ENCODE peak calls at places on chromosomes 16 and 17, in four cellular contexts. F is K562, Q is A549, K is HepG2. L is an unnamed sample.

GRCh38 chr16:35221482-35222185 is 1762.2 kb downstream of the TP53TG3F start:
- DNase-seq in F (no peak), K (peak; percentile 27), Q (no peak), L (no peak)

GRCh38 chr17:50660042-50660886 is 25.6 kb downstream of the ABCC3 start:
- DNase-seq in F (peak; percentile 43), Q (peak; percentile 95), K (peak; percentile 90), L (no peak)

GRCh38 chr17:77755410-77755963 is 203.0 kb upstream of the TNRC6C start:
- DNase-seq in F (no peak), Q (no peak), K (no peak), L (no peak)

GRCh38 chr16:58020628-58021521 is 4.7 kb upstream of the MMP15 start:
- DNase-seq in K (peak; percentile 50), Q (peak; percentile 48), F (peak; percentile 66), L (peak; percentile 77)

GRCh38 chr17:14061666-14062560 is 7.4 kb upstream of the COX10 start:
- DNase-seq in Q (no peak), F (no peak), K (no peak), L (no peak)

GRCh38 chr17:8955560-8955959 is 9.9 kb downstream of the PIK3R5 start:
- DNase-seq in Q (no peak), K (no peak), F (no peak), L (no peak)

GRCh38 chr16:55039042-55039441 is 108.4 kb downstream of the IRX5 start:
- DNase-seq in Q (no peak), F (no peak), K (no peak), L (no peak)

GRCh38 chr16:85321856-85322271 is 209.6 kb upstream of the CIBAR2 start:
- DNase-seq in F (peak; percentile 45), Q (no peak), K (no peak), L (no peak)

GRCh38 chr16:78751601-78752000 is 652.1 kb downstream of the WWOX start:
- DNase-seq in Q (no peak), F (no peak), K (no peak), L (no peak)

GRCh38 chr16:11972128-11972527 is 4.4 kb upstream of the SNX29 start:
- DNase-seq in Q (peak; percentile 50), F (no peak), K (peak; percentile 72), L (peak; percentile 18)

GRCh38 chr16:72099377-72099818 is 5.8 kb downstream of the DHX38 start:
- DNase-seq in K (peak; percentile 81), F (peak; percentile 72), Q (peak; percentile 76), L (peak; percentile 66)

GRCh38 chr16:31916056-31916488 is 42.5 kb downstream of the ZNF267 start:
- DNase-seq in K (no peak), F (no peak), Q (peak; percentile 16), L (no peak)

GRCh38 chr16:85645021-85645589 is 32.0 kb downstream of the GSE1 start:
- DNase-seq in F (no peak), K (peak; percentile 40), Q (no peak), L (no peak)

GRCh38 chr17:75300280-75300679 is 11.0 kb upstream of the SLC25A19 start:
- DNase-seq in K (no peak), F (no peak), Q (no peak), L (no peak)

GRCh38 chr17:79633937-79634813 is 23.3 kb upstream of the RBFOX3 start:
- DNase-seq in K (no peak), Q (no peak), F (no peak), L (peak; percentile 5)

GRCh38 chr16:81636298-81636960 is 142.7 kb upstream of the PLCG2 start:
- DNase-seq in F (peak; percentile 71), Q (no peak), K (no peak), L (no peak)

GRCh38 chr16:3143598-3144330 is 8.9 kb downstream of the ZNF213 start:
- DNase-seq in K (no peak), F (no peak), Q (no peak), L (no peak)

GRCh38 chr17:79219208-79219935 is 144.7 kb downstream of the ENGASE start:
- DNase-seq in K (no peak), F (no peak), Q (no peak), L (no peak)

GRCh38 chr17:63622571-63623390 is 564 bp downstream of the MAP3K3 start:
- DNase-seq in Q (peak; percentile 65), K (peak; percentile 49), F (peak; percentile 72), L (peak; percentile 62)

GRCh38 chr16:27463741-27464662 is 62.0 kb downstream of the IL21R start:
- DNase-seq in Q (no peak), F (no peak), K (no peak), L (no peak)

GRCh38 chr17:62405451-62405850 is 18.2 kb upstream of the METTL2A start:
- DNase-seq in K (no peak), Q (no peak), F (no peak), L (no peak)

GRCh38 chr17:32393904-32394303 is 43.9 kb downstream of the ZNF207 start:
- DNase-seq in Q (no peak), K (no peak), F (no peak), L (no peak)

GRCh38 chr17:72222571-72222970 is 101.8 kb downstream of the SOX9 start:
- DNase-seq in F (no peak), Q (no peak), K (no peak), L (no peak)

GRCh38 chr17:72219824-72220473 is 99.1 kb downstream of the SOX9 start:
- DNase-seq in Q (no peak), K (no peak), F (no peak), L (no peak)

GRCh38 chr17:72226322-72226721 is 105.5 kb downstream of the SOX9 start:
- DNase-seq in K (no peak), Q (no peak), F (no peak), L (no peak)

GRCh38 chr17:72223816-72224215 is 103.0 kb downstream of the SOX9 start:
- DNase-seq in F (no peak), K (no peak), Q (no peak), L (no peak)

DNA sequence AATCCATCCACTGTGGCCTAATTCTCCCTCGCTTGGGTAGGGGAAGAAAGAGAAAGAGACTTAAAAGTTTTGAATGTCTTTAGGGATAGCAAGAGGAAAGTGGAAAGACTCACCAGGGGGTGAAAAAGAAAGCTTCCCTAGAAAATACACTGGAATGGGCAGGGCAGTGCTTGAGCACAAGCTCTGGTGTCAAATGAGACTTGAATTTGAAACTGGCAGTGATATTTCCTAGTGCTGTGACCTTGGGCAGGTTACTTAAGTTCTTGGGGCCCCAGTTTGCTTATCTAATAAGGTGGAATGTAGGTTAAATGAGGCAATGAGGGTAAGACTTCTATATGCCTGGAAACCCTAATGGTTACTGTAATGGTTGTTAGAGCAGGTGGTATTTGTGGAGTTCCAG is 102.2 kb downstream of the SOX9 start:
- DNase-seq in K (no peak), Q (no peak), F (no peak), L (no peak)
- TF ChIP-seq MAX in K (no peak), Q (no peak), F (no peak), L (no peak)

GRCh38 chr16:66459878-66460277 is 32.8 kb downstream of the BEAN1 start:
- DNase-seq in K (no peak), F (no peak), Q (no peak), L (peak; percentile 73)

GRCh38 chr16:66455970-66456369 is 28.9 kb downstream of the BEAN1 start:
- DNase-seq in K (peak; percentile 35), Q (no peak), F (no peak), L (no peak)

GRCh38 chr16:66458853-66459252 is 31.8 kb downstream of the BEAN1 start:
- DNase-seq in K (no peak), F (no peak), Q (no peak), L (no peak)

GRCh38 chr16:66457888-66458287 is 30.8 kb downstream of the BEAN1 start:
- DNase-seq in K (no peak), Q (peak; percentile 20), F (no peak), L (no peak)

GRCh38 chr16:66458292-66458691 is 31.2 kb downstream of the BEAN1 start:
- DNase-seq in F (no peak), K (no peak), Q (no peak), L (no peak)
- TF ChIP-seq HMGXB4 in F (no peak), K (no peak), Q (no peak), L (no peak)

DNA sequence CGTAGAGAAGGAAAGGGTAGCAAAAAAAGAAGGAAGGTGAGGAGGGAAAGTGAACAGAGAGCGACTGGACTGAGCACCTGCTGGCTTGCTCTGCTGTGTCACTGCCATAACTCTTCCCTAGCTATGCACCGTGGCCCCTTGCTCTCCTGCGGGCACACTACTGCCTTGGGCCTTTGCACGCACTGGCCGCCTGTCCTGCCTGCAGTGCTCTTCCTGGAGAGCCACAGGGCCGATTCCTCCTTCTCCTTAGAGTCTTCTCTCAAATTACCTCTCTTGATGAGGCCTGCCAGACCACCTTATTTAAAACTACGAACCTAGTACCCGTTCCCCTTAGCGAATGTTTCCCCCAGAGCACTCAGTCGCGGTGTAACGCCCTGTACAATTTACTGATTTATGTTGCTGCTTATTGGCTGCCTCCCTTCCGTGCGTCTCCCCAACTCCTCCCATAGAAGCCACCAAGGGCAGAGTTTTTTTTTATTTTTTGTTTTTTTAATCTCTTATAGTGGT is 70.3 kb downstream of the RAI1 start:
- DNase-seq in F (peak; percentile 24), Q (no peak), K (no peak), L (no peak)
- TF ChIP-seq MAX in F (no peak), Q (no peak), K (no peak), L (no peak)

GRCh38 chr17:3575506-3575905 is 17.9 kb upstream of the TRPV3 start:
- DNase-seq in Q (peak; percentile 61), F (no peak), K (no peak), L (no peak)
- TF ChIP-seq HMGXB4 in Q (no peak), F (no peak), K (no peak), L (no peak)